ENCODE peak calls at places on chromosomes 12 and 14, in five cellular contexts. S is Panc1; I is EL; T is HuH-7.5; Y is naive thymus-derived CD4-positive, alpha-beta T cell. G is an unnamed sample.

GRCh38 chr14:74599201-74599809 is 12.7 kb downstream of the LTBP2 start:
- DNase-seq in I (no peak), T (no peak), Y (no peak), S (no peak), G (no peak)

GRCh38 chr14:44846232-44846824 is 115.4 kb downstream of the KLHL28 start:
- DNase-seq in S (peak), I (peak), T (no peak), Y (peak), G (no peak)

GRCh38 chr12:52390739-52391617 is 5.5 kb upstream of the KRT84 start:
- DNase-seq in S (no peak), I (peak), Y (peak), T (peak), G (no peak)

GRCh38 chr14:73369433-73369832 is 88.9 kb downstream of the NUMB start:
- DNase-seq in T (no peak), S (no peak), I (no peak), Y (no peak), G (no peak)

GRCh38 chr12:123595729-123596128 is 6.2 kb upstream of the DDX55 start:
- DNase-seq in I (no peak), Y (no peak), T (no peak), S (no peak), G (no peak)

GRCh38 chr12:133264173-133264572 is 28.5 kb upstream of the ANHX start:
- DNase-seq in S (no peak), I (no peak), T (no peak), Y (no peak), G (no peak)

GRCh38 chr12:120726961-120727360 is 1.3 kb downstream of the ACADS start:
- DNase-seq in Y (no peak), I (no peak), T (no peak), S (no peak), G (no peak)

GRCh38 chr12:71654200-71654599 is 9.4 kb downstream of the ZFC3H1 start:
- DNase-seq in T (no peak), Y (no peak), S (no peak), I (no peak), G (no peak)

GRCh38 chr12:75635606-75636444 is 124.4 kb upstream of the KRR1 start:
- DNase-seq in I (peak), Y (no peak), T (no peak), S (no peak), G (no peak)

GRCh38 chr14:50883827-50884197 is 12.0 kb downstream of the ABHD12B start:
- DNase-seq in I (no peak), Y (no peak), S (no peak), T (no peak), G (no peak)

GRCh38 chr14:33120966-33121365 is 182.3 kb downstream of the NPAS3 start:
- DNase-seq in Y (no peak), S (no peak), I (peak), T (no peak), G (no peak)

G was measured in naive thymus-derived CD8-positive, alpha-beta T cell.